ENCODE peak calls at places on chromosomes 4 and X, in ten cellular contexts. One of them, this sample, is unnamed.

GRCh38 chr4:1216869-1217294 is 32.0 kb downstream of the CTBP1 start:
- DNase-seq in GM23338: no peak
- DNase-seq in ovary: no peak
- DNase-seq in trophoblast cell: no peak
- DNase-seq in H1: no peak
- DNase-seq in K562: no peak
- DNase-seq in CD8-positive, alpha-beta T cell: peak
- DNase-seq in upper lobe of left lung: peak
- DNase-seq in fibroblast of pulmonary artery: no peak
- DNase-seq in left lung: peak
- DNase-seq in this sample: no peak

GRCh38 chr4:98510757-98511517 is 147.5 kb downstream of the TSPAN5 start:
- DNase-seq in GM23338: no peak
- DNase-seq in ovary: no peak
- DNase-seq in trophoblast cell: peak
- DNase-seq in H1: no peak
- DNase-seq in K562: no peak
- DNase-seq in CD8-positive, alpha-beta T cell: no peak
- DNase-seq in upper lobe of left lung: no peak
- DNase-seq in fibroblast of pulmonary artery: peak
- DNase-seq in left lung: no peak
- DNase-seq in this sample: peak

GRCh38 chr4:70703695-70704332 is 15.5 kb downstream of the UTP3 start:
- DNase-seq in GM23338: peak
- DNase-seq in ovary: no peak
- DNase-seq in trophoblast cell: peak
- DNase-seq in H1: no peak
- DNase-seq in K562: no peak
- DNase-seq in CD8-positive, alpha-beta T cell: no peak
- DNase-seq in upper lobe of left lung: no peak
- DNase-seq in fibroblast of pulmonary artery: peak
- DNase-seq in left lung: no peak
- DNase-seq in this sample: peak

GRCh38 chr4:144701683-144702233 is 55.8 kb downstream of the HHIP start:
- DNase-seq in GM23338: no peak
- DNase-seq in ovary: no peak
- DNase-seq in trophoblast cell: no peak
- DNase-seq in H1: no peak
- DNase-seq in K562: no peak
- DNase-seq in CD8-positive, alpha-beta T cell: no peak
- DNase-seq in upper lobe of left lung: no peak
- DNase-seq in fibroblast of pulmonary artery: no peak
- DNase-seq in left lung: no peak
- DNase-seq in this sample: no peak

GRCh38 chr4:1910643-1911042 is 39.5 kb downstream of the NSD2 start:
- DNase-seq in GM23338: peak
- DNase-seq in ovary: no peak
- DNase-seq in trophoblast cell: peak
- DNase-seq in H1: peak
- DNase-seq in K562: peak
- DNase-seq in CD8-positive, alpha-beta T cell: no peak
- DNase-seq in upper lobe of left lung: no peak
- DNase-seq in fibroblast of pulmonary artery: peak
- DNase-seq in left lung: no peak
- DNase-seq in this sample: peak

GRCh38 chrX:36957425-36958328 is 50.5 kb upstream of the FAM47C start:
- DNase-seq in GM23338: peak
- DNase-seq in ovary: no peak
- DNase-seq in trophoblast cell: peak
- DNase-seq in H1: no peak
- DNase-seq in K562: no peak
- DNase-seq in CD8-positive, alpha-beta T cell: no peak
- DNase-seq in upper lobe of left lung: peak
- DNase-seq in fibroblast of pulmonary artery: no peak
- DNase-seq in left lung: peak
- DNase-seq in this sample: peak

GRCh38 chr4:124431663-124432192 is 280.8 kb downstream of the ANKRD50 start:
- DNase-seq in GM23338: no peak
- DNase-seq in ovary: no peak
- DNase-seq in trophoblast cell: no peak
- DNase-seq in H1: no peak
- DNase-seq in K562: no peak
- DNase-seq in CD8-positive, alpha-beta T cell: no peak
- DNase-seq in upper lobe of left lung: no peak
- DNase-seq in fibroblast of pulmonary artery: peak
- DNase-seq in left lung: no peak
- DNase-seq in this sample: peak

GRCh38 chr4:54961357-54961975 is 163.9 kb downstream of the KDR start:
- DNase-seq in GM23338: peak
- DNase-seq in ovary: no peak
- DNase-seq in trophoblast cell: peak
- DNase-seq in H1: no peak
- DNase-seq in K562: peak
- DNase-seq in CD8-positive, alpha-beta T cell: no peak
- DNase-seq in upper lobe of left lung: no peak
- DNase-seq in fibroblast of pulmonary artery: peak
- DNase-seq in left lung: no peak
- DNase-seq in this sample: peak

GRCh38 chr4:56619816-56620215 is 61.3 kb downstream of the HOPX start:
- DNase-seq in GM23338: peak
- DNase-seq in ovary: no peak
- DNase-seq in trophoblast cell: no peak
- DNase-seq in H1: no peak
- DNase-seq in K562: no peak
- DNase-seq in CD8-positive, alpha-beta T cell: no peak
- DNase-seq in upper lobe of left lung: no peak
- DNase-seq in fibroblast of pulmonary artery: no peak
- DNase-seq in left lung: no peak
- DNase-seq in this sample: no peak

GRCh38 chr4:1042352-1043025 is 31.1 kb downstream of the FGFRL1 start:
- DNase-seq in GM23338: no peak
- DNase-seq in ovary: peak
- DNase-seq in trophoblast cell: no peak
- DNase-seq in H1: no peak
- DNase-seq in K562: no peak
- DNase-seq in CD8-positive, alpha-beta T cell: no peak
- DNase-seq in upper lobe of left lung: no peak
- DNase-seq in fibroblast of pulmonary artery: no peak
- DNase-seq in left lung: peak
- DNase-seq in this sample: no peak

GRCh38 chr4:55086561-55086960 is 38.8 kb downstream of the KDR start:
- DNase-seq in GM23338: no peak
- DNase-seq in ovary: no peak
- DNase-seq in trophoblast cell: no peak
- DNase-seq in H1: no peak
- DNase-seq in K562: no peak
- DNase-seq in CD8-positive, alpha-beta T cell: no peak
- DNase-seq in upper lobe of left lung: no peak
- DNase-seq in fibroblast of pulmonary artery: no peak
- DNase-seq in left lung: no peak
- DNase-seq in this sample: no peak

GRCh38 chrX:153539171-153539978 is 21.9 kb downstream of the ATP2B3 start:
- DNase-seq in GM23338: peak
- DNase-seq in ovary: peak
- DNase-seq in trophoblast cell: peak
- DNase-seq in H1: peak
- DNase-seq in K562: peak
- DNase-seq in CD8-positive, alpha-beta T cell: peak
- DNase-seq in upper lobe of left lung: peak
- DNase-seq in fibroblast of pulmonary artery: peak
- DNase-seq in left lung: peak
- DNase-seq in this sample: peak

DNA sequence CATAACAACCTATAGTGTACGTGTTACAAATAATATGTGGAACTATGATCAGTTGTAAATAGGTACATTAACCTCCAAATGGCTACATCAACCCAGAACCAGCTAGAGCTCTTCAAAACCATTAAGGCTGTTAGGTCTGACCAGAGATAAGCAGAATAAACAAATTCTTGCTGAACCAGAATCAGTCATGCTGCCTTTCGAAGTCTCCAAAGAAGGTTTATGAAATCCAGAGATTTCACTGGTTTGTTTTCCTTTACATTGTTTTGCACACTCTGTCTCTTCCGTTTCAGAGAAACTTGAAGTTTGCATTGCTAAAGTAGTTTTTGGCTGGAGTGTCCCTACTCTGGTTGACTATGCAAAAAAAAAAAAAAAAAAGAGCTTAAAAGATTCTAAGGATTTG is 177.3 kb upstream of the SLIT2 start:
- DNase-seq in GM23338: no peak
- DNase-seq in ovary: no peak
- DNase-seq in trophoblast cell: no peak
- DNase-seq in H1: no peak
- DNase-seq in K562: no peak
- DNase-seq in CD8-positive, alpha-beta T cell: no peak
- DNase-seq in upper lobe of left lung: no peak
- DNase-seq in fibroblast of pulmonary artery: peak
- DNase-seq in left lung: no peak
- DNase-seq in this sample: no peak
- H3K4me3 ChIP-seq in GM23338: no peak
- H3K4me3 ChIP-seq in ovary: no peak
- H3K4me3 ChIP-seq in trophoblast cell: no peak
- H3K4me3 ChIP-seq in H1: no peak
- H3K4me3 ChIP-seq in K562: no peak
- H3K4me3 ChIP-seq in CD8-positive, alpha-beta T cell: no peak
- H3K4me3 ChIP-seq in upper lobe of left lung: no peak
- H3K4me3 ChIP-seq in fibroblast of pulmonary artery: no peak
- H3K4me3 ChIP-seq in left lung: no peak
- H3K4me3 ChIP-seq in this sample: no peak

GRCh38 chr4:132065940-132066495 is 1083.1 kb upstream of the PCDH10 start:
- DNase-seq in GM23338: no peak
- DNase-seq in ovary: no peak
- DNase-seq in trophoblast cell: no peak
- DNase-seq in H1: no peak
- DNase-seq in K562: no peak
- DNase-seq in CD8-positive, alpha-beta T cell: no peak
- DNase-seq in upper lobe of left lung: no peak
- DNase-seq in fibroblast of pulmonary artery: peak
- DNase-seq in left lung: no peak
- DNase-seq in this sample: peak

GRCh38 chr4:132063829-132064228 is 1085.3 kb upstream of the PCDH10 start:
- DNase-seq in GM23338: no peak
- DNase-seq in ovary: no peak
- DNase-seq in trophoblast cell: no peak
- DNase-seq in H1: no peak
- DNase-seq in K562: no peak
- DNase-seq in CD8-positive, alpha-beta T cell: no peak
- DNase-seq in upper lobe of left lung: no peak
- DNase-seq in fibroblast of pulmonary artery: peak
- DNase-seq in left lung: no peak
- DNase-seq in this sample: no peak

GRCh38 chr4:132059227-132059626 is 1089.9 kb upstream of the PCDH10 start:
- DNase-seq in GM23338: no peak
- DNase-seq in ovary: no peak
- DNase-seq in trophoblast cell: no peak
- DNase-seq in H1: no peak
- DNase-seq in K562: no peak
- DNase-seq in CD8-positive, alpha-beta T cell: no peak
- DNase-seq in upper lobe of left lung: no peak
- DNase-seq in fibroblast of pulmonary artery: no peak
- DNase-seq in left lung: no peak
- DNase-seq in this sample: peak

GRCh38 chr4:132062611-132063239 is 1086.4 kb upstream of the PCDH10 start:
- DNase-seq in GM23338: no peak
- DNase-seq in ovary: no peak
- DNase-seq in trophoblast cell: no peak
- DNase-seq in H1: no peak
- DNase-seq in K562: no peak
- DNase-seq in CD8-positive, alpha-beta T cell: no peak
- DNase-seq in upper lobe of left lung: no peak
- DNase-seq in fibroblast of pulmonary artery: no peak
- DNase-seq in left lung: peak
- DNase-seq in this sample: no peak
- H3K4me3 ChIP-seq in GM23338: no peak
- H3K4me3 ChIP-seq in ovary: no peak
- H3K4me3 ChIP-seq in trophoblast cell: no peak
- H3K4me3 ChIP-seq in H1: peak
- H3K4me3 ChIP-seq in K562: no peak
- H3K4me3 ChIP-seq in CD8-positive, alpha-beta T cell: no peak
- H3K4me3 ChIP-seq in upper lobe of left lung: no peak
- H3K4me3 ChIP-seq in fibroblast of pulmonary artery: no peak
- H3K4me3 ChIP-seq in left lung: no peak
- H3K4me3 ChIP-seq in this sample: no peak

DNA sequence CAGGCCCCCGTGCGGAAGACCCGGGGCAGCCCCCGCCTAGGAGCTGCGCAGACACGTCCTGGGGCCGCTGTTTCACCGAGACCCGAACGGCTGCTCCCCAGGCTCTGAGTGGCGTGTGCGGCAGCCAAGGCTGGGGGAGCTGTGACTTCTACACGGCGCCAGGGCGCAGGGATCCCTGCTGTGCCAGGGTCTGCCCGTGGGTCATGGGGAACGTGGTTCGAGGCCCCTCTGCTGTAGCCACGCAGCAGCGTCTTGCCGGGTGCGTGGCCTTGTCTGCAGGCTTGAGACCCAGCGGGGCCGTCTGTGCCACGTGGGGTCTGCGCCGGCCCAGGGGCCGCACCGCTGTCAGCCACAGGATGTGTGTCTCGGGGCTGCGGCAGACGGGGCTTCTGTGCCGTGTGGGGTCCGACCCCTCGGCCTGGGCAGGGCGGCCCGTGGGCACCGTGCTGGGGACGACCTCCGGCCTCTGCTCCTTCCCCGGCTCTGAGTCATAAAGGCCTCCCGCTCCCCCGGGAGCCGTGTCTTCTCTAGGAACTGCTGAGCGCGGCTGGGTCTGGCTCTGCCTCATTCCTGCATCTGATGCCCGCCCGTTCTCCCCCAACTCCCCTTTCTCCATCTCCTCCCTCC is 12.7 kb upstream of the GTPBP6 start:
- DNase-seq in GM23338: peak
- DNase-seq in ovary: no peak
- DNase-seq in trophoblast cell: peak
- DNase-seq in H1: no peak
- DNase-seq in K562: no peak
- DNase-seq in CD8-positive, alpha-beta T cell: no peak
- DNase-seq in upper lobe of left lung: no peak
- DNase-seq in fibroblast of pulmonary artery: peak
- DNase-seq in left lung: peak
- DNase-seq in this sample: peak
- H3K4me3 ChIP-seq in GM23338: peak
- H3K4me3 ChIP-seq in ovary: no peak
- H3K4me3 ChIP-seq in trophoblast cell: peak
- H3K4me3 ChIP-seq in H1: peak
- H3K4me3 ChIP-seq in K562: no peak
- H3K4me3 ChIP-seq in CD8-positive, alpha-beta T cell: peak
- H3K4me3 ChIP-seq in upper lobe of left lung: no peak
- H3K4me3 ChIP-seq in fibroblast of pulmonary artery: no peak
- H3K4me3 ChIP-seq in left lung: no peak
- H3K4me3 ChIP-seq in this sample: no peak

DNA sequence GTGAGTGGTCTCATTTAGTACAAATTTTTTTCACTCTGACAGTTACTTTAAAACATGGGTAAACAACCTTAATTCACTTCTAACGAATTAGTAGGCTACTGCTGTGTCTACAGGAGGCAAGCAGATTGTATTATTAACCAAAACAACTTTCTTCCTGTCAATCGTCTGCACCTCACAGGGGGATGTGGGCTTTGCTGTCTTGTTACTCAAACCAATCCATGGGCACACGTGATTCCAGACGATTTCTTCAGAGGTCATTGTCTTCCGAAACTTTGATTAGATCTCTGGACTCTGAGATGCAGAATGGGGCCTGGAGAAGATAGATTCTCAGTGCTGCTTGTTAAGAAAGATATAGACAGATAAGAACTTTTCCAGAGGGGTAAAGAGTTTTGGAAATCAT is 327.8 kb downstream of the DHX15 start:
- DNase-seq in GM23338: no peak
- DNase-seq in ovary: no peak
- DNase-seq in trophoblast cell: no peak
- DNase-seq in H1: no peak
- DNase-seq in K562: no peak
- DNase-seq in CD8-positive, alpha-beta T cell: no peak
- DNase-seq in upper lobe of left lung: no peak
- DNase-seq in fibroblast of pulmonary artery: no peak
- DNase-seq in left lung: no peak
- DNase-seq in this sample: no peak
- H3K4me3 ChIP-seq in GM23338: no peak
- H3K4me3 ChIP-seq in ovary: no peak
- H3K4me3 ChIP-seq in trophoblast cell: no peak
- H3K4me3 ChIP-seq in H1: peak
- H3K4me3 ChIP-seq in K562: no peak
- H3K4me3 ChIP-seq in CD8-positive, alpha-beta T cell: no peak
- H3K4me3 ChIP-seq in upper lobe of left lung: no peak
- H3K4me3 ChIP-seq in fibroblast of pulmonary artery: no peak
- H3K4me3 ChIP-seq in left lung: no peak
- H3K4me3 ChIP-seq in this sample: no peak

This sample was measured in epithelial cell of esophagus.